ENCODE peak calls at places on chromosomes 12 and 14, in six cellular contexts. One of them, this sample, is unnamed.

GRCh38 chr14:102516531-102517411 is 7.2 kb upstream of the ANKRD9 start:
- DNase-seq in tibial artery: no peak
- DNase-seq in progenitor cell of endocrine pancreas: peak; percentile 84
- DNase-seq in astrocyte of the cerebellum: no peak
- DNase-seq in retinal pigment epithelial cell: no peak
- DNase-seq in PC-9: peak; percentile 72
- DNase-seq in this sample: peak; percentile 23

GRCh38 chr14:68695326-68695768 is 97.5 kb downstream of the ZFP36L1 start:
- DNase-seq in progenitor cell of endocrine pancreas: no peak
- DNase-seq in PC-9: peak; percentile 86
- DNase-seq in astrocyte of the cerebellum: peak; percentile 99
- DNase-seq in tibial artery: peak; percentile 84
- DNase-seq in retinal pigment epithelial cell: peak; percentile 69
- DNase-seq in this sample: peak; percentile 99

GRCh38 chr12:105382771-105383632 is 52.5 kb downstream of the C12orf75 start:
- DNase-seq in retinal pigment epithelial cell: no peak
- DNase-seq in astrocyte of the cerebellum: peak; percentile 59
- DNase-seq in tibial artery: no peak
- DNase-seq in progenitor cell of endocrine pancreas: no peak
- DNase-seq in PC-9: peak; percentile 7
- DNase-seq in this sample: peak; percentile 73

GRCh38 chr12:72295101-72295500 is 22.9 kb downstream of the TRHDE start:
- DNase-seq in astrocyte of the cerebellum: no peak
- DNase-seq in progenitor cell of endocrine pancreas: no peak
- DNase-seq in retinal pigment epithelial cell: no peak
- DNase-seq in PC-9: no peak
- DNase-seq in tibial artery: no peak
- DNase-seq in this sample: no peak

GRCh38 chr14:96960598-96961116 is 163.5 kb downstream of the VRK1 start:
- DNase-seq in tibial artery: no peak
- DNase-seq in PC-9: no peak
- DNase-seq in retinal pigment epithelial cell: no peak
- DNase-seq in progenitor cell of endocrine pancreas: no peak
- DNase-seq in astrocyte of the cerebellum: no peak
- DNase-seq in this sample: no peak

GRCh38 chr12:120489018-120489417 is 6.9 kb upstream of the DYNLL1 start:
- DNase-seq in retinal pigment epithelial cell: no peak
- DNase-seq in PC-9: no peak
- DNase-seq in astrocyte of the cerebellum: no peak
- DNase-seq in progenitor cell of endocrine pancreas: no peak
- DNase-seq in tibial artery: no peak
- DNase-seq in this sample: no peak

GRCh38 chr12:20314325-20314724 is 54.0 kb upstream of the PDE3A start:
- DNase-seq in tibial artery: no peak
- DNase-seq in progenitor cell of endocrine pancreas: no peak
- DNase-seq in retinal pigment epithelial cell: no peak
- DNase-seq in astrocyte of the cerebellum: no peak
- DNase-seq in PC-9: no peak
- DNase-seq in this sample: no peak

GRCh38 chr14:81408595-81408994 is 8.5 kb upstream of the STON2 start:
- DNase-seq in retinal pigment epithelial cell: no peak
- DNase-seq in astrocyte of the cerebellum: no peak
- DNase-seq in tibial artery: no peak
- DNase-seq in progenitor cell of endocrine pancreas: no peak
- DNase-seq in PC-9: no peak
- DNase-seq in this sample: no peak

GRCh38 chr14:50620341-50620740 is 47.8 kb downstream of the SAV1 start:
- DNase-seq in tibial artery: no peak
- DNase-seq in retinal pigment epithelial cell: no peak
- DNase-seq in astrocyte of the cerebellum: no peak
- DNase-seq in PC-9: no peak
- DNase-seq in progenitor cell of endocrine pancreas: no peak
- DNase-seq in this sample: peak; percentile 20

GRCh38 chr14:36438883-36439282 is 81.1 kb downstream of the NKX2-1 start:
- DNase-seq in astrocyte of the cerebellum: no peak
- DNase-seq in PC-9: no peak
- DNase-seq in progenitor cell of endocrine pancreas: no peak
- DNase-seq in tibial artery: no peak
- DNase-seq in retinal pigment epithelial cell: no peak
- DNase-seq in this sample: no peak

GRCh38 chr12:113184900-113185179 is 438 bp downstream of the DDX54 start:
- DNase-seq in tibial artery: peak; percentile 89
- DNase-seq in PC-9: peak; percentile 90
- DNase-seq in retinal pigment epithelial cell: peak; percentile 61
- DNase-seq in astrocyte of the cerebellum: peak; percentile 75
- DNase-seq in progenitor cell of endocrine pancreas: peak; percentile 69
- DNase-seq in this sample: peak; percentile 91

GRCh38 chr12:13891902-13892301 is 89.5 kb downstream of the GRIN2B start:
- DNase-seq in tibial artery: no peak
- DNase-seq in retinal pigment epithelial cell: no peak
- DNase-seq in astrocyte of the cerebellum: no peak
- DNase-seq in PC-9: no peak
- DNase-seq in progenitor cell of endocrine pancreas: no peak
- DNase-seq in this sample: no peak

GRCh38 chr12:13099910-13100609 is 3.4 kb downstream of the GSG1 start:
- DNase-seq in astrocyte of the cerebellum: no peak
- DNase-seq in progenitor cell of endocrine pancreas: no peak
- DNase-seq in tibial artery: no peak
- DNase-seq in retinal pigment epithelial cell: no peak
- DNase-seq in PC-9: no peak
- DNase-seq in this sample: peak; percentile 76

GRCh38 chr14:24340606-24341005 is 815 bp upstream of the RIPK3 start:
- DNase-seq in retinal pigment epithelial cell: no peak
- DNase-seq in tibial artery: no peak
- DNase-seq in astrocyte of the cerebellum: no peak
- DNase-seq in PC-9: no peak
- DNase-seq in progenitor cell of endocrine pancreas: no peak
- DNase-seq in this sample: no peak

GRCh38 chr12:22262309-22262708 is 72.2 kb downstream of the ST8SIA1 start:
- DNase-seq in tibial artery: no peak
- DNase-seq in retinal pigment epithelial cell: no peak
- DNase-seq in progenitor cell of endocrine pancreas: no peak
- DNase-seq in astrocyte of the cerebellum: no peak
- DNase-seq in PC-9: no peak
- DNase-seq in this sample: no peak

GRCh38 chr12:97456792-97457191 is 5.8 kb upstream of the RMST start:
- DNase-seq in PC-9: no peak
- DNase-seq in astrocyte of the cerebellum: no peak
- DNase-seq in retinal pigment epithelial cell: no peak
- DNase-seq in tibial artery: no peak
- DNase-seq in progenitor cell of endocrine pancreas: no peak
- DNase-seq in this sample: no peak

GRCh38 chr14:83300454-83301064 is 1766.9 kb upstream of the SEL1L start:
- DNase-seq in PC-9: no peak
- DNase-seq in astrocyte of the cerebellum: peak; percentile 19
- DNase-seq in progenitor cell of endocrine pancreas: no peak
- DNase-seq in tibial artery: no peak
- DNase-seq in retinal pigment epithelial cell: peak; percentile 45
- DNase-seq in this sample: peak; percentile 52

GRCh38 chr12:15757553-15758255 is 31.5 kb downstream of the EPS8 start:
- DNase-seq in PC-9: peak; percentile 62
- DNase-seq in tibial artery: peak; percentile 30
- DNase-seq in progenitor cell of endocrine pancreas: no peak
- DNase-seq in retinal pigment epithelial cell: peak; percentile 66
- DNase-seq in astrocyte of the cerebellum: no peak
- DNase-seq in this sample: peak; percentile 92

GRCh38 chr12:77728018-77728417 is 102.7 kb upstream of the NAV3 start:
- DNase-seq in astrocyte of the cerebellum: no peak
- DNase-seq in retinal pigment epithelial cell: peak; percentile 25
- DNase-seq in tibial artery: no peak
- DNase-seq in progenitor cell of endocrine pancreas: no peak
- DNase-seq in PC-9: no peak
- DNase-seq in this sample: no peak

GRCh38 chr12:29415111-29415510 is 34.1 kb upstream of the ERGIC2 start:
- DNase-seq in PC-9: no peak
- DNase-seq in astrocyte of the cerebellum: peak; percentile 2
- DNase-seq in tibial artery: no peak
- DNase-seq in retinal pigment epithelial cell: no peak
- DNase-seq in progenitor cell of endocrine pancreas: no peak
- DNase-seq in this sample: no peak

GRCh38 chr14:74620497-74620921 is 8.5 kb upstream of the LTBP2 start:
- DNase-seq in progenitor cell of endocrine pancreas: no peak
- DNase-seq in astrocyte of the cerebellum: peak; percentile 91
- DNase-seq in retinal pigment epithelial cell: peak; percentile 57
- DNase-seq in PC-9: peak; percentile 91
- DNase-seq in tibial artery: no peak
- DNase-seq in this sample: peak; percentile 98

GRCh38 chr14:42214981-42215491 is 608.4 kb downstream of the LRFN5 start:
- DNase-seq in PC-9: peak; percentile 10
- DNase-seq in progenitor cell of endocrine pancreas: no peak
- DNase-seq in tibial artery: no peak
- DNase-seq in retinal pigment epithelial cell: peak; percentile 71
- DNase-seq in astrocyte of the cerebellum: peak; percentile 32
- DNase-seq in this sample: peak; percentile 77

DNA sequence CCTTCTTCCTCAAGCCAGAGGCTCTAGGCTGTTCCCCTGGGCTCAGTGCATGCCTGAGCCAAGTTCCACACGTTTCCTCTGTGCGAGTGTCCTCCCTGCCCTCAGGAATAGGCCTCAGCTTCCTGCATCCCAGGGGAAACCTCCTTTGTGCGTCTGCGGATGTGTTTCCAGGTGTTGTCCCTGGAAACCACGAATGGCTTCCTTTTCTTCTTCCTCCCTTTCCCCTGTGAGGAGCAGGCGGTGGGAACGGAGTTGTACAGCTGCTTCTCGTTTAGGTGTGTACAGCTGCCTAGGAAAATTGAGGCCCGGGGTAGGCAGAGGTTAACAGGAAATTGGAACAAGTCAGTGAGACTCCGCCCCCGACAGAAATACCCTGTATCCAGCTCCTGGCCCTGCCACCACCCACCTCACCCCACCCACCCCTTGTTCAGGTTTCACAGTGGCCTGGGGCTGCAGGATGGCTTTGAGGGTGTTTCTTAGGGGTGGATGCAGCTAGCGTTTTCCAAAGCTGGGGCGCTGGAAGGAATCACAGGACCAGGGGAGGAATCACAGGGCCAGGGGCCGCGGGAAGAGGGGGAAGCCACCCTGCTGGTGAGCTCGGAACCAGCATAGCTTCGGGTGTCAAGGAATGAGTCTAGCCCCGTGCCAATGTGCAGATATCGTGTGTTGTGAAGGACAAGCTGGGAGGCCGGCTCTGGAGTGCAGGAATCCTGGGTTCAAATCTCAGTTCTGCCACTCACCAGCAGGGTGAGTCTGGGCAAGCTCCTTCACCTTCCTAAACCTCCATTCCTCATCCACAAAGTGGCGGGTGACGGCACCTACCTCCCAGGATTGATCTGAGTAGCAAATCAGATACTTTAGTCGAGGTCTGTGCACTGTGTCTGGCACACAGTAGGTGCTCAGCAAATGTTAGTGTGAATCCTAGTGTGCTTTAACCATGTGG is 53.8 kb upstream of the RIN3 start:
- DNase-seq in retinal pigment epithelial cell: no peak
- DNase-seq in PC-9: no peak
- DNase-seq in tibial artery: no peak
- DNase-seq in astrocyte of the cerebellum: no peak
- DNase-seq in progenitor cell of endocrine pancreas: no peak
- DNase-seq in this sample: no peak
- TF ChIP-seq CTCF in retinal pigment epithelial cell: no peak
- TF ChIP-seq CTCF in PC-9: no peak
- TF ChIP-seq CTCF in tibial artery: no peak
- TF ChIP-seq CTCF in astrocyte of the cerebellum: no peak
- TF ChIP-seq CTCF in progenitor cell of endocrine pancreas: peak; percentile 13
- TF ChIP-seq CTCF in this sample: no peak

GRCh38 chr12:8077207-8077606 is 4.9 kb upstream of the NECAP1 start:
- DNase-seq in PC-9: peak; percentile 40
- DNase-seq in astrocyte of the cerebellum: peak; percentile 28
- DNase-seq in retinal pigment epithelial cell: no peak
- DNase-seq in tibial artery: no peak
- DNase-seq in progenitor cell of endocrine pancreas: no peak
- DNase-seq in this sample: peak; percentile 80

GRCh38 chr12:8078916-8079315 is 3.2 kb upstream of the NECAP1 start:
- DNase-seq in retinal pigment epithelial cell: no peak
- DNase-seq in tibial artery: no peak
- DNase-seq in progenitor cell of endocrine pancreas: no peak
- DNase-seq in PC-9: no peak
- DNase-seq in astrocyte of the cerebellum: no peak
- DNase-seq in this sample: no peak

GRCh38 chr12:8080131-8080530 is 1.9 kb upstream of the NECAP1 start:
- DNase-seq in retinal pigment epithelial cell: no peak
- DNase-seq in PC-9: no peak
- DNase-seq in tibial artery: no peak
- DNase-seq in astrocyte of the cerebellum: no peak
- DNase-seq in progenitor cell of endocrine pancreas: no peak
- DNase-seq in this sample: no peak

GRCh38 chr12:8076357-8076756 is 5.7 kb upstream of the NECAP1 start:
- DNase-seq in PC-9: no peak
- DNase-seq in astrocyte of the cerebellum: no peak
- DNase-seq in tibial artery: no peak
- DNase-seq in progenitor cell of endocrine pancreas: no peak
- DNase-seq in retinal pigment epithelial cell: no peak
- DNase-seq in this sample: no peak

GRCh38 chr12:8078400-8078799 is 3.7 kb upstream of the NECAP1 start:
- DNase-seq in PC-9: peak; percentile 39
- DNase-seq in astrocyte of the cerebellum: peak; percentile 73
- DNase-seq in retinal pigment epithelial cell: peak; percentile 34
- DNase-seq in tibial artery: no peak
- DNase-seq in progenitor cell of endocrine pancreas: no peak
- DNase-seq in this sample: peak; percentile 57
- TF ChIP-seq CTCF in PC-9: peak; percentile 67
- TF ChIP-seq CTCF in astrocyte of the cerebellum: peak; percentile 66
- TF ChIP-seq CTCF in retinal pigment epithelial cell: peak; percentile 64
- TF ChIP-seq CTCF in tibial artery: peak; percentile 25
- TF ChIP-seq CTCF in progenitor cell of endocrine pancreas: peak; percentile 61
- TF ChIP-seq CTCF in this sample: peak; percentile 45

DNA sequence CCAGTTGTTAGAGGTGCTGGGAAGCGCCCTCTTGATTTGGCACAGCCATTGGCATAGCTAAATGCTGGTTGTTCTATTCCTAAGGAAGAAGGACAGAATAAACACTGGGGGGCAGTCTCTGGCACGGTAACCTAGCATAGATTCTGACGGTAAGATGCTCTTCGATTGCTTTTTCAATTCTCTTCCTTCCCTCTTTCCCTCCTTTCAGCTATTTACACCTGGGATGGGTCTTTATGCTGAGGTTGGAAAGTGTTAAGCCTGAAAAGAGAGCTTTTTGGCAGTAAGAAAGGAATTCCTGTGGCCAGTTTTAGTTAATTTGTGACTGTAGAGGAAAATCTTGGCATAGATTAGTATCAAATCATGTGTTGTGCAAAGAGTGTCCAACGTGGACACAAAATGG is 162.8 kb downstream of the SNAPC1 start:
- DNase-seq in retinal pigment epithelial cell: no peak
- DNase-seq in progenitor cell of endocrine pancreas: no peak
- DNase-seq in PC-9: no peak
- DNase-seq in tibial artery: no peak
- DNase-seq in astrocyte of the cerebellum: peak; percentile 19
- DNase-seq in this sample: peak; percentile 64
- TF ChIP-seq CTCF in retinal pigment epithelial cell: peak; percentile 43
- TF ChIP-seq CTCF in progenitor cell of endocrine pancreas: peak; percentile 12
- TF ChIP-seq CTCF in PC-9: no peak
- TF ChIP-seq CTCF in tibial artery: no peak
- TF ChIP-seq CTCF in astrocyte of the cerebellum: no peak
- TF ChIP-seq CTCF in this sample: peak; percentile 49

GRCh38 chr14:47278233-47278842 is 397.1 kb downstream of the MDGA2 start:
- DNase-seq in tibial artery: no peak
- DNase-seq in progenitor cell of endocrine pancreas: peak; percentile 27
- DNase-seq in astrocyte of the cerebellum: no peak
- DNase-seq in retinal pigment epithelial cell: no peak
- DNase-seq in PC-9: peak; percentile 9
- DNase-seq in this sample: peak; percentile 62
- TF ChIP-seq CTCF in tibial artery: peak; percentile 35
- TF ChIP-seq CTCF in progenitor cell of endocrine pancreas: peak; percentile 78
- TF ChIP-seq CTCF in astrocyte of the cerebellum: peak; percentile 77
- TF ChIP-seq CTCF in retinal pigment epithelial cell: peak; percentile 85
- TF ChIP-seq CTCF in PC-9: peak; percentile 68
- TF ChIP-seq CTCF in this sample: peak; percentile 78